ENCODE peak calls at places on chromosomes 1 and 21, in nine cellular contexts. U is H1, I is transverse colon, Z is breast epithelium, G is stomach, A is esophagus muscularis mucosa, F is HCT116, S is suprapubic skin, C is HepG2. X is an unnamed sample.

GRCh38 chr1:2983319-2983705 is 38.0 kb upstream of the ACTRT2 start:
- DNase-seq in I (no peak), C (no peak), G (no peak), U (no peak), A (no peak), S (peak; percentile 46), F (no peak), Z (no peak), X (no peak)

GRCh38 chr1:233240839-233241682 is 54.5 kb downstream of the PCNX2 start:
- DNase-seq in I (peak; percentile 73), C (peak; percentile 8), U (no peak), G (peak; percentile 65), S (peak; percentile 66), A (peak; percentile 91), F (no peak), Z (peak; percentile 59), X (peak; percentile 36)

GRCh38 chr1:19219451-19219850 is 9.4 kb upstream of the UBR4 start:
- DNase-seq in I (no peak), F (no peak), Z (no peak), U (no peak), G (no peak), A (no peak), C (no peak), S (no peak), X (no peak)

GRCh38 chr21:29655577-29655976 is 284.2 kb downstream of the GRIK1 start:
- DNase-seq in Z (no peak), F (no peak), I (no peak), C (no peak), S (no peak), U (no peak), G (no peak), A (no peak), X (no peak)

GRCh38 chr1:223756002-223756775 is 43.9 kb downstream of the CAPN2 start:
- DNase-seq in S (no peak), G (no peak), C (no peak), A (no peak), U (no peak), I (no peak), F (no peak), Z (no peak), X (no peak)

GRCh38 chr1:22500476-22500875 is 48.8 kb downstream of the ZBTB40 start:
- DNase-seq in S (no peak), C (no peak), I (peak; percentile 20), G (peak; percentile 43), U (no peak), A (no peak), Z (no peak), F (peak; percentile 2), X (no peak)

GRCh38 chr1:27630859-27631491 is 4.0 kb downstream of the FGR start:
- DNase-seq in S (no peak), Z (no peak), C (no peak), A (no peak), G (no peak), I (no peak), F (no peak), U (no peak), X (no peak)

GRCh38 chr1:60132985-60133673 is 59.6 kb upstream of the C1orf87 start:
- DNase-seq in G (no peak), C (no peak), U (no peak), A (no peak), Z (no peak), S (peak; percentile 58), I (peak; percentile 13), F (no peak), X (no peak)

GRCh38 chr1:168822911-168823310 is 93.9 kb upstream of the DPT start:
- DNase-seq in F (no peak), U (no peak), G (no peak), C (no peak), S (no peak), A (no peak), I (no peak), Z (no peak), X (no peak)

GRCh38 chr1:168826269-168826668 is 97.3 kb upstream of the DPT start:
- DNase-seq in C (no peak), G (no peak), F (no peak), Z (no peak), A (no peak), I (no peak), S (no peak), U (no peak), X (no peak)

GRCh38 chr1:168824418-168824817 is 95.4 kb upstream of the DPT start:
- DNase-seq in C (no peak), Z (no peak), U (no peak), I (no peak), G (no peak), F (no peak), A (no peak), S (no peak), X (no peak)

GRCh38 chr1:168823988-168824387 is 95.0 kb upstream of the DPT start:
- DNase-seq in S (no peak), F (no peak), A (no peak), C (no peak), Z (no peak), G (no peak), I (no peak), U (no peak), X (no peak)

DNA sequence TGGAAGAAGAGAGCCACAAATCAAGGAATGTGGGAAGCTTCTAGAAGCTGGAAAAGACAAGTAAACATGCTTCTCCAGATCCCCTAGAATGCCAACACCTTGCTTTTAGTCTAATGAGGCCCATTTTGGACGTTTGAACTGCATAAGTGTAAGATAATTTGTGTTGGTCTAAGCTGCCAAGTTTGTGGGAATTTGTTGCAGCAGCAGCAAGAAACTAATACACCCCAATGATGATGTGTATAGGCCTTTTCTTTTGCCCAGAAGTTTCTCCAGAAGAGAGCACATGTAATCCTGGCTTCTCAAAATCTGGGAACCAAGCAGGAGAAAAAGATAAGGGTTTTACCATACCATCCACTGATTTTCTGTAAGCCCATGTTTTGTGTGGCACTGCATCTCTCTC is 96.1 kb upstream of the DPT start:
- DNase-seq in Z (no peak), S (no peak), A (no peak), G (no peak), U (no peak), I (no peak), F (no peak), C (no peak), X (no peak)
- TF ChIP-seq POLR2AphosphoS5 in Z (no peak), S (no peak), A (no peak), G (no peak), U (no peak), I (no peak), F (no peak), C (no peak), X (no peak)

GRCh38 chr1:61428146-61428545 is 296.8 kb downstream of the TM2D1 start:
- DNase-seq in A (no peak), G (no peak), S (no peak), F (no peak), Z (no peak), I (no peak), U (no peak), C (no peak), X (no peak)

GRCh38 chr1:61426884-61427283 is 298.1 kb downstream of the TM2D1 start:
- DNase-seq in A (no peak), U (no peak), I (no peak), S (no peak), G (no peak), Z (no peak), C (no peak), F (no peak), X (no peak)

GRCh38 chr1:61426254-61426653 is 298.7 kb downstream of the TM2D1 start:
- DNase-seq in S (no peak), G (no peak), F (no peak), A (no peak), I (no peak), Z (no peak), C (no peak), U (no peak), X (no peak)

GRCh38 chr1:61424382-61424781 is 300.6 kb downstream of the TM2D1 start:
- DNase-seq in Z (no peak), F (peak; percentile 10), A (peak; percentile 42), S (no peak), C (no peak), I (no peak), G (no peak), U (no peak), X (no peak)

DNA sequence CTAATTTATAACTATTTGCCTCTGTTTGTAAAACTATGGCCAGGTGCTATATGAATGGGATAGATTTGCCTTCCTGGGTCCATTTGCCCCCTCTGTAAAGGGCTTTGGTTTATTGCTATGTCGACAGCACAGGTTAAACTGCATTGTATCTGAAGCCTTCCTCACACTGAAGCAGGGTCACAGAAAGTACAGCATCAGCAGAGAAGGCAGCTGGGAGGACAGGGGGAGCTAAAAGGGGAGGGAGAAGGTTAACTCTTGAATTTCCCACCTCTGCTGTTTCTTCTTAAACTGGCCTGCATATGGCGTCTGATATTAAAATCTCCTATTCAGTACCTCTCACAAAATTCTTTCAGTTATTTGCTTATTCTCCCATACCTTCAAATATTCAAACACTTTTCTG is 297.4 kb downstream of the TM2D1 start:
- DNase-seq in G (no peak), I (no peak), C (no peak), U (no peak), F (no peak), S (no peak), A (no peak), Z (no peak), X (no peak)
- TF ChIP-seq POLR2AphosphoS5 in G (no peak), I (no peak), C (no peak), U (no peak), F (no peak), S (no peak), A (no peak), Z (no peak), X (no peak)

GRCh38 chr21:43806017-43806710 is 16.8 kb downstream of the RRP1 start:
- DNase-seq in I (no peak), Z (no peak), A (no peak), U (no peak), C (no peak), S (no peak), G (no peak), F (no peak), X (no peak)
- TF ChIP-seq POLR2AphosphoS5 in I (no peak), Z (no peak), A (no peak), U (no peak), C (no peak), S (no peak), G (no peak), F (no peak), X (no peak)

GRCh38 chr1:39321979-39322378 is 117.5 kb downstream of the MACF1 start:
- DNase-seq in Z (no peak), U (no peak), C (no peak), A (no peak), S (no peak), I (no peak), G (no peak), F (no peak), X (no peak)

GRCh38 chr1:39322431-39322830 is 117.9 kb downstream of the MACF1 start:
- DNase-seq in I (no peak), A (no peak), G (no peak), Z (no peak), U (no peak), C (no peak), F (no peak), S (no peak), X (no peak)

GRCh38 chr1:39317111-39317510 is 112.6 kb downstream of the MACF1 start:
- DNase-seq in G (no peak), A (no peak), Z (no peak), I (no peak), S (no peak), C (no peak), U (no peak), F (no peak), X (no peak)

DNA sequence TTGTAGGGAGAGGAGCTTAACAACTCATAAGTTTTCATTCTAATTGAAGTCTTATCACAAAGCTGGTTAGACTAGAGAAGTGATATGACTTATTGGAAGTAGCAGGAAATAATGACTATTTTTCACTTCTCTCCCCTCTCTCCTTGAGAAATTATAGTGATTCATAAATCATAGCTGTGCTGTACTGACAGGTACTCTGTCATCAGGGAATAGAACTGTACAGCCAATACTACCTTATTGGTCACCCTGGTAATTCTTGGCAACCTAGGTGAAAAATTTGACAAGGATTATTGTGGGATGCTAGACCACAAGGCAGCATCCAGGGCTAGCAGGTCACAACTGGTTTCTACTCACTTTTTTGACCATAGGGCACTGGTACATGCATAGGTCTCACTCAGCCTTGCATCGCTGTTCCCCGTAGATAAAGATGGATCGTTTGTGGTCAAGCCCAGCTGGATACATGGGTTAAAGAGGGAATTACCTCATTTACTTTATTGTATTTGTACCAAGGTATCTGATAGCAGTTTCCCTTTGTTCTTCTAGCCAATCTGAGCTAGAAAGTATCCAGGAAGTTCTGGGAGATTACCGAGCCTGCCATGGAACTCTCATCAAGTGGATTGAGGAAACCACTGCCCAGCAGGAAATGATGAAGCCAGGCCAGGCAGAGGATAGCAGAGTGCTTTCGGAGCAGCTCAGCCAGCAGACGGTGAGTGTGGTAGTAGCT is 113.6 kb downstream of the MACF1 start:
- DNase-seq in A (no peak), C (no peak), S (no peak), Z (no peak), G (no peak), I (peak; percentile 29), F (no peak), U (no peak), X (no peak)
- TF ChIP-seq POLR2AphosphoS5 in A (no peak), C (no peak), S (no peak), Z (no peak), G (no peak), I (no peak), F (no peak), U (no peak), X (no peak)